ENCODE peak calls at places on chromosomes 6 and 20, in eight cellular contexts. One of them, this sample, is unnamed. For H3K4me1, the result is how much of the 10 kb centered on the place peaks cover.

GRCh38 chr6:128882560-128882959 is 378 bp upstream of the LAMA2 start:
- DNase-seq in cardiac muscle cell: peak
- DNase-seq in iPS DF 6.9: no peak
- DNase-seq in HepG2: no peak
- DNase-seq in SJSA1: no peak
- DNase-seq in lung: no peak
- DNase-seq in aorta: no peak
- DNase-seq in adrenal gland: no peak
- DNase-seq in this sample: no peak

GRCh38 chr6:21132856-21133610 is 460.5 kb upstream of the SOX4 start:
- DNase-seq in cardiac muscle cell: no peak
- DNase-seq in iPS DF 6.9: no peak
- DNase-seq in HepG2: no peak
- DNase-seq in SJSA1: no peak
- DNase-seq in lung: no peak
- DNase-seq in aorta: no peak
- DNase-seq in adrenal gland: no peak
- DNase-seq in this sample: no peak

GRCh38 chr6:106748547-106749207 is 119.3 kb downstream of the QRSL1 start:
- DNase-seq in cardiac muscle cell: no peak
- DNase-seq in iPS DF 6.9: peak
- DNase-seq in HepG2: no peak
- DNase-seq in SJSA1: no peak
- DNase-seq in lung: no peak
- DNase-seq in aorta: no peak
- DNase-seq in adrenal gland: no peak
- DNase-seq in this sample: no peak

GRCh38 chr6:161316531-161316930 is 42.7 kb upstream of the AGPAT4 start:
- DNase-seq in cardiac muscle cell: no peak
- DNase-seq in iPS DF 6.9: no peak
- DNase-seq in HepG2: no peak
- DNase-seq in SJSA1: no peak
- DNase-seq in lung: no peak
- DNase-seq in aorta: no peak
- DNase-seq in adrenal gland: no peak
- DNase-seq in this sample: no peak

GRCh38 chr6:165178056-165178455 is 131.3 kb downstream of the C6orf118 start:
- DNase-seq in cardiac muscle cell: no peak
- DNase-seq in iPS DF 6.9: no peak
- DNase-seq in HepG2: no peak
- DNase-seq in SJSA1: peak
- DNase-seq in lung: no peak
- DNase-seq in aorta: no peak
- DNase-seq in adrenal gland: no peak
- DNase-seq in this sample: no peak

GRCh38 chr6:14711056-14711703 is 534.7 kb upstream of the JARID2 start:
- DNase-seq in cardiac muscle cell: peak
- DNase-seq in iPS DF 6.9: no peak
- DNase-seq in HepG2: peak
- DNase-seq in SJSA1: peak
- DNase-seq in lung: no peak
- DNase-seq in aorta: no peak
- DNase-seq in adrenal gland: peak
- DNase-seq in this sample: peak

GRCh38 chr20:49676581-49677291 is 36.9 kb downstream of the B4GALT5 start:
- DNase-seq in cardiac muscle cell: no peak
- DNase-seq in iPS DF 6.9: no peak
- DNase-seq in HepG2: peak
- DNase-seq in SJSA1: peak
- DNase-seq in lung: peak
- DNase-seq in aorta: no peak
- DNase-seq in adrenal gland: peak
- DNase-seq in this sample: peak

GRCh38 chr20:32018269-32019155 is 8.3 kb downstream of the CCM2L start:
- DNase-seq in cardiac muscle cell: peak
- DNase-seq in iPS DF 6.9: peak
- DNase-seq in HepG2: peak
- DNase-seq in SJSA1: peak
- DNase-seq in lung: peak
- DNase-seq in aorta: peak
- DNase-seq in adrenal gland: peak
- DNase-seq in this sample: peak

GRCh38 chr6:148138478-148138877 is 204.2 kb upstream of the SASH1 start:
- DNase-seq in cardiac muscle cell: no peak
- DNase-seq in iPS DF 6.9: no peak
- DNase-seq in HepG2: no peak
- DNase-seq in SJSA1: no peak
- DNase-seq in lung: no peak
- DNase-seq in aorta: no peak
- DNase-seq in adrenal gland: no peak
- DNase-seq in this sample: no peak

GRCh38 chr6:37205189-37205996 is 35.4 kb downstream of the PIM1 start:
- DNase-seq in cardiac muscle cell: no peak
- DNase-seq in iPS DF 6.9: no peak
- DNase-seq in HepG2: no peak
- DNase-seq in SJSA1: no peak
- DNase-seq in lung: no peak
- DNase-seq in aorta: no peak
- DNase-seq in adrenal gland: no peak
- DNase-seq in this sample: no peak

GRCh38 chr20:46049815-46050214 is 20.8 kb downstream of the SLC12A5 start:
- DNase-seq in cardiac muscle cell: no peak
- DNase-seq in iPS DF 6.9: no peak
- DNase-seq in HepG2: no peak
- DNase-seq in SJSA1: no peak
- DNase-seq in lung: no peak
- DNase-seq in aorta: no peak
- DNase-seq in adrenal gland: no peak
- DNase-seq in this sample: no peak

GRCh38 chr6:24864345-24864744 is 65.6 kb upstream of the ARMH2 start:
- DNase-seq in cardiac muscle cell: peak
- DNase-seq in iPS DF 6.9: no peak
- DNase-seq in HepG2: no peak
- DNase-seq in SJSA1: no peak
- DNase-seq in lung: no peak
- DNase-seq in aorta: no peak
- DNase-seq in adrenal gland: no peak
- DNase-seq in this sample: no peak

GRCh38 chr20:36885355-36885754 is 9.4 kb downstream of the TLDC2 start:
- DNase-seq in cardiac muscle cell: no peak
- DNase-seq in iPS DF 6.9: no peak
- DNase-seq in HepG2: no peak
- DNase-seq in SJSA1: no peak
- DNase-seq in lung: no peak
- DNase-seq in aorta: no peak
- DNase-seq in adrenal gland: no peak
- DNase-seq in this sample: no peak

GRCh38 chr6:163180874-163181541 is 233.5 kb upstream of the QKI start:
- DNase-seq in cardiac muscle cell: peak
- DNase-seq in iPS DF 6.9: peak
- DNase-seq in HepG2: peak
- DNase-seq in SJSA1: peak
- DNase-seq in lung: peak
- DNase-seq in aorta: no peak
- DNase-seq in adrenal gland: peak
- DNase-seq in this sample: no peak

GRCh38 chr20:19886666-19887288 is 128.7 kb downstream of the RIN2 start:
- DNase-seq in cardiac muscle cell: peak
- DNase-seq in iPS DF 6.9: no peak
- DNase-seq in HepG2: no peak
- DNase-seq in SJSA1: no peak
- DNase-seq in lung: no peak
- DNase-seq in aorta: no peak
- DNase-seq in adrenal gland: no peak
- DNase-seq in this sample: peak

GRCh38 chr20:19888269-19888669 is 128.9 kb upstream of the NAA20 start:
- DNase-seq in cardiac muscle cell: no peak
- DNase-seq in iPS DF 6.9: no peak
- DNase-seq in HepG2: no peak
- DNase-seq in SJSA1: no peak
- DNase-seq in lung: no peak
- DNase-seq in aorta: no peak
- DNase-seq in adrenal gland: no peak
- DNase-seq in this sample: peak

GRCh38 chr20:19887566-19888268 is 129.4 kb upstream of the NAA20 start:
- DNase-seq in cardiac muscle cell: no peak
- DNase-seq in iPS DF 6.9: no peak
- DNase-seq in HepG2: no peak
- DNase-seq in SJSA1: no peak
- DNase-seq in lung: no peak
- DNase-seq in aorta: no peak
- DNase-seq in adrenal gland: no peak
- DNase-seq in this sample: no peak

GRCh38 chr20:19890358-19891117 is 126.6 kb upstream of the NAA20 start:
- DNase-seq in cardiac muscle cell: no peak
- DNase-seq in iPS DF 6.9: no peak
- DNase-seq in HepG2: no peak
- DNase-seq in SJSA1: no peak
- DNase-seq in lung: no peak
- DNase-seq in aorta: no peak
- DNase-seq in adrenal gland: no peak
- DNase-seq in this sample: peak

DNA sequence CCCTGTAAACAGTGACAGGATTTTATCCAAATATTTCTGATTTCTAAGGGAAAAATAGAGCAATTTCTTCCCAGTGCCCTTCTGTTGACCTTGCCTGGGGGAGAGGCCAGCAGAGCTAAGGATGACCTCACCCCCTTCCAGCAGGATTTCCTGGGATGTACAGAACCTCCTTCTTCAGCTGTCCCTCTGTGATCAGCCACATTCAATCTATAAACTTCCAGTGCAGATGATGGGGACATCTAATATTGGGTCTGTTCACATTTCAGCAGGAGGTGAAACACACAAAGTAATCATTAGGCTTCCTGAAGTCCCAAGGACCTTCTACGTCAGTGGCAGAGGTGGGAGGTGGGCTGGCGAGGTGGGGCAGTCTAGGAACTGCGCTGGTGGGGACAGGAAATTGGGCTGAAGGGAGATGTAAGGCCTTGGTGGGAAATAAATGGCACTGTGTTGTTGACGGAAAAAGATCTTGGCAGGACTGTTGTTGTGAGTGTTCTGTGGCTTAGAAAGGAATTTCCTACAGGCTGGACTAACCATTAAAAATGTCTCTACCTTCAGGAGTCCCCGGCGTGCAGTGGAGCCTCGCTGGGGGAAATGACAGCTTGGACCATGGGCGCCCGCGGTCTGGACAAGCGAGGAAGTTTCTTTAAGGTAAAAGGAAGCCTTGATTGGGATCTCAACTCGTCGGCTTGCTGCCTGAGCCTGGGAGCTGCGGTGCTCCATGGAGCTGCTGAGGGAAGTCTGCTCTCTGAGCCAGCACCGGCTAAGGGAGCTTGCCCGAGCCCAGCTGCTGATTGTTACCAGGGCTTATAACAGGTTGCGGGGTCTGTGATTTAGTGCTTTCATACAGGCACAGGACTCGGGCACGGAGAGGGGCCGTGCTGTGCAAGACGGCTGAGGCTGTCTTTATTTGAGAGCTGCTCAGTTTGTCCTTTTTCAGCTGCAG is 127.9 kb upstream of the NAA20 start:
- DNase-seq in cardiac muscle cell: no peak
- DNase-seq in iPS DF 6.9: no peak
- DNase-seq in HepG2: no peak
- DNase-seq in SJSA1: peak
- DNase-seq in lung: no peak
- DNase-seq in aorta: peak
- DNase-seq in adrenal gland: peak
- DNase-seq in this sample: peak
- H3K4me1 ChIP-seq in cardiac muscle cell: under half
- H3K4me1 ChIP-seq in iPS DF 6.9: under half
- H3K4me1 ChIP-seq in HepG2: half or more
- H3K4me1 ChIP-seq in SJSA1: half or more
- H3K4me1 ChIP-seq in lung: under half
- H3K4me1 ChIP-seq in aorta: under half
- H3K4me1 ChIP-seq in adrenal gland: half or more
- H3K4me1 ChIP-seq in this sample: under half

DNA sequence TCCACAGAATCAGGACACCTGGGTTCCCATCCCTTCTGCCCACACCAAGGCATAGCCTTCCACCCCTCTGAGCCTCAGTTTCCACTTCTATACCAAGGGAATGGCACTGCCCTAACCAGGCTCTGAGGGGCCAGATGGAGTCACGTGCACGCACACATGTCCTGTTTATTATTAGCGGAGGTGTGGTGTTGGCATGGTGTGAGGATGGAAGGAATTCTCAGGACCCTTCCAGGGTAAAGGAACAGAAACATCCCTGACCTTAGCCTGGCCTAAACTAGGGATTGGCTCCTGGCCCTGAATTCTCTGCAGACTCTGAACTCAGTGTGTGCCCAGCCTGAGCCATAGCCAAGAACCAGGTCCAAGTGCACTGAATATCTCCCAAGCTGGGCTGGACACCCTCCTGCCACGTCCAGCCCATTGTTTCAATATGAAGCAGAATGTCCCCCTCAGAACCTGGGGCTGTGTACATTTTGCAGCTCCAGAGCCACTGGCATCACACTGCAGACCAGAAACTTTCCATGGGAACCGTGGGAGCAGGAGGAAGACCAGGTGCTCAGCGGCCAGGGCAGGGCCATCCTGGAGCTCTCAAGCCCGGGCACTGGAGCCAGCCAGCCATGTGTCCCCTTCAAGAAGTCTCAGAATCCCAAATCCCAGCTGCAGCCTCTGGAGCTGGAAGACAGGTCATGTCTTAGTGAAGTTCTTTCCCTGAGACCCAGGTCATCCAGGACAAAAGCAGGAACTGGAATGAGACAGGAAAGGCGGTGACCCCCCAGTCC is 208.4 kb downstream of the ANKRD60 start:
- DNase-seq in cardiac muscle cell: no peak
- DNase-seq in iPS DF 6.9: no peak
- DNase-seq in HepG2: no peak
- DNase-seq in SJSA1: no peak
- DNase-seq in lung: no peak
- DNase-seq in aorta: no peak
- DNase-seq in adrenal gland: no peak
- DNase-seq in this sample: no peak
- H3K4me1 ChIP-seq in cardiac muscle cell: under half
- H3K4me1 ChIP-seq in iPS DF 6.9: under half
- H3K4me1 ChIP-seq in HepG2: under half
- H3K4me1 ChIP-seq in SJSA1: half or more
- H3K4me1 ChIP-seq in lung: under half
- H3K4me1 ChIP-seq in aorta: under half
- H3K4me1 ChIP-seq in adrenal gland: under half
- H3K4me1 ChIP-seq in this sample: under half

GRCh38 chr20:5342031-5342430 is 25.3 kb upstream of the PROKR2 start:
- DNase-seq in cardiac muscle cell: no peak
- DNase-seq in iPS DF 6.9: no peak
- DNase-seq in HepG2: no peak
- DNase-seq in SJSA1: no peak
- DNase-seq in lung: no peak
- DNase-seq in aorta: no peak
- DNase-seq in adrenal gland: no peak
- DNase-seq in this sample: no peak
- H3K4me1 ChIP-seq in cardiac muscle cell: under half
- H3K4me1 ChIP-seq in iPS DF 6.9: under half
- H3K4me1 ChIP-seq in HepG2: under half
- H3K4me1 ChIP-seq in SJSA1: under half
- H3K4me1 ChIP-seq in lung: under half
- H3K4me1 ChIP-seq in aorta: under half
- H3K4me1 ChIP-seq in adrenal gland: under half
- H3K4me1 ChIP-seq in this sample: under half

DNA sequence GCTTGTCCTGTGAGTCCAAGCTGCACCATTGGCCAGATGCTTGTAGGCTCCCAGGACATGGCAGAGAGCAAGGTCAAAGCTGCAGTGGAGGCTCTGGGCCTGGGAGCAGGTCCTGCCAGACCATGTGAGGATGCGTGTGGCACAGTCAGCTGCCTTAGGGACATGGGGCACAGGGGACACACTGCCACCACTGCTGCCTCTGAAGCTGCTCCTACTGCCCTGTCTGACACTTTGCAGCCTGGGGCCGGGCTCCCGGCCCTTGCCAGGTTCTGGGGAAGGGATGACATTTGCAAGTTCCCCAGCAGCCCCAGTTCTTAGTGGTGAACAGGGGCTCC is 13.2 kb upstream of the FUT9 start:
- DNase-seq in cardiac muscle cell: no peak
- DNase-seq in iPS DF 6.9: no peak
- DNase-seq in HepG2: no peak
- DNase-seq in SJSA1: no peak
- DNase-seq in lung: no peak
- DNase-seq in aorta: no peak
- DNase-seq in adrenal gland: no peak
- DNase-seq in this sample: no peak
- H3K4me1 ChIP-seq in cardiac muscle cell: under half
- H3K4me1 ChIP-seq in iPS DF 6.9: under half
- H3K4me1 ChIP-seq in HepG2: under half
- H3K4me1 ChIP-seq in SJSA1: under half
- H3K4me1 ChIP-seq in lung: under half
- H3K4me1 ChIP-seq in aorta: under half
- H3K4me1 ChIP-seq in adrenal gland: under half
- H3K4me1 ChIP-seq in this sample: under half